ENCODE peak calls at places on chromosome 4, in six cellular contexts. M is PC-3, K is H9, N is Panc1, Z is pancreas, Q is IMR-90. T is an unnamed sample.

GRCh38 chr4:169791527-169792156 is 33.9 kb upstream of the HPF1 start:
- DNase-seq in M (peak), K (peak), N (peak), Z (peak), Q (peak), T (peak)

GRCh38 chr4:10006236-10006603 is 15.1 kb downstream of the SLC2A9 start:
- DNase-seq in M (peak), K (no peak), N (peak), Z (no peak), Q (no peak), T (no peak)

GRCh38 chr4:57182132-57182874 is 72.1 kb upstream of the IGFBP7 start:
- DNase-seq in M (no peak), K (no peak), N (no peak), Z (peak), Q (no peak), T (no peak)

GRCh38 chr4:109730294-109731051 is 603 bp upstream of the PLA2G12A start:
- DNase-seq in M (peak), K (no peak), N (peak), Z (peak), Q (peak), T (peak)

GRCh38 chr4:40626183-40626990 is 3.3 kb downstream of the RBM47 start:
- DNase-seq in M (peak), K (no peak), N (no peak), Z (no peak), Q (peak), T (no peak)

GRCh38 chr4:69907151-69907550 is 23.7 kb upstream of the CSN1S1 start:
- DNase-seq in M (no peak), K (no peak), N (no peak), Z (no peak), Q (peak), T (no peak)

GRCh38 chr4:139210486-139210885 is 33.5 kb upstream of the ELF2 start:
- DNase-seq in M (no peak), K (no peak), N (no peak), Z (no peak), Q (no peak), T (no peak)

GRCh38 chr4:11214281-11214680 is 214.4 kb downstream of the HS3ST1 start:
- DNase-seq in M (no peak), K (no peak), N (no peak), Z (no peak), Q (no peak), T (no peak)

GRCh38 chr4:122703868-122704267 is 28.6 kb upstream of the BBS12 start:
- DNase-seq in M (no peak), K (no peak), N (no peak), Z (no peak), Q (no peak), T (no peak)

GRCh38 chr4:116849620-116850019 is 235.8 kb downstream of the TRAM1L1 start:
- DNase-seq in M (no peak), K (no peak), N (no peak), Z (no peak), Q (no peak), T (no peak)

GRCh38 chr4:122826000-122826595 is 533 bp upstream of the FGF2 start:
- DNase-seq in M (no peak), K (no peak), N (no peak), Z (no peak), Q (peak), T (no peak)

GRCh38 chr4:136650541-136651277 is 881.6 kb downstream of the PCDH18 start:
- DNase-seq in M (peak), K (no peak), N (no peak), Z (peak), Q (peak), T (no peak)

GRCh38 chr4:77734928-77735327 is 84.2 kb downstream of the CNOT6L start:
- DNase-seq in M (no peak), K (no peak), N (peak), Z (no peak), Q (peak), T (peak)

GRCh38 chr4:167380964-167381363 is 146.7 kb upstream of the SPOCK3 start:
- DNase-seq in M (no peak), K (no peak), N (no peak), Z (no peak), Q (no peak), T (no peak)

GRCh38 chr4:93827272-93827947 is 1.1 kb upstream of the ATOH1 start:
- DNase-seq in M (no peak), K (peak), N (no peak), Z (no peak), Q (no peak), T (peak)

GRCh38 chr4:44738615-44739014 is 12.3 kb upstream of the GNPDA2 start:
- DNase-seq in M (no peak), K (no peak), N (no peak), Z (no peak), Q (no peak), T (peak)

GRCh38 chr4:38177792-38178665 is 217.8 kb downstream of the PTTG2 start:
- DNase-seq in M (no peak), K (no peak), N (no peak), Z (peak), Q (no peak), T (no peak)

GRCh38 chr4:2587215-2587823 is 50.9 kb downstream of the FAM193A start:
- DNase-seq in M (no peak), K (no peak), N (no peak), Z (no peak), Q (peak), T (no peak)

GRCh38 chr4:109111031-109111430 is 191.4 kb downstream of the COL25A1 start:
- DNase-seq in M (no peak), K (no peak), N (no peak), Z (no peak), Q (no peak), T (no peak)

DNA sequence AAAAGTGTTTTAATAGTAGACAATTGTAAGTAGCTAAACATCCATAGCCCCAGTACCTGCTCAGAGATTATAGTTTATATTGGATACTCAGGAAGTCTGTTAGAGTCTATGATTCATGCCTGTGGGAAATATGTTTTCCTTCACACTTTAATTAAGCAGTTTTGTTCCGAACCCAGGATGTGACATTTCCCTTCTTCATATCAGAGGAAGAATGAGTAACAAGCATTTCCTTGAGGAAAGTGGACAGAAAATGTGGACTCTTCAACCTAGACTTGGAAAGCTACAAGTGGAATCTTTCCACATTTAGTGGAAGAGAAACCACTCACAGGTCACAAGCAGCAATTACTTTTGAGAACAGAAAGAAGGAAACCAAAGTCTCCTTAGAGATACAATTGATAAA is 419.4 kb downstream of the C4orf33 start:
- DNase-seq in M (no peak), K (no peak), N (no peak), Z (no peak), Q (no peak), T (no peak)
- H3K27ac ChIP-seq in M (no peak), K (no peak), N (no peak), Z (no peak), Q (no peak), T (no peak)

DNA sequence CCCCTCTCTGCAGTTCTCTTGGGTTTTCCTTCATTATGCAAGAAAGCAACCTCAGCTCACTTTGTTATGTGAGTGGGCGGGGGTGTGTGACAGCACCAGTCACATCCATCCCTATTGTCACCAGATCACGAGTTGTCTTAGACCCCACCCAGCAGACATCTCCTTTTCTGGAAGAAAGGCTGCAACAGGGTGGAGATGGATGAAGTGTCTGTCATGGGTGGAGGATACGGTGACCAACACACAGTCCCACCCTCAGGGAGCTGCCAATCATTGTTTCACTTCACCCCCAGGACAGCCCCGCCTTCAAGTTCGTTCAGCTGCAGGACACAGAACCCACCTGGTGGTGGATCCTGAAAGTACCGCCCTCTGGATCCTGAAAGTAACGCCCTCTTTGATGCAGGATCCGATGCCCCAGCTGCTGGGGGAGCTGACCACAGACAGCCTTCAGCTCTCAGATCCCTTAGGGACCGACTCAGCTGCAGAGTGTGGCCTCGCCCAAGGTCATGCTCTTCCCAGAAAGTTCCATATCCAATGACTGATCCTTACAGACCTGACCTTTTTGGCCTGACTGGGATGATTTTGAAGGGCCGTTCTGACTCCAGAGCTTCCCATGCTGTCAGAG is 79.7 kb downstream of the SMIM20 start:
- DNase-seq in M (peak), K (peak), N (no peak), Z (peak), Q (no peak), T (no peak)
- TF ChIP-seq CTCF in M (peak), K (peak), N (peak), Z (no peak), Q (peak), T (peak)

DNA sequence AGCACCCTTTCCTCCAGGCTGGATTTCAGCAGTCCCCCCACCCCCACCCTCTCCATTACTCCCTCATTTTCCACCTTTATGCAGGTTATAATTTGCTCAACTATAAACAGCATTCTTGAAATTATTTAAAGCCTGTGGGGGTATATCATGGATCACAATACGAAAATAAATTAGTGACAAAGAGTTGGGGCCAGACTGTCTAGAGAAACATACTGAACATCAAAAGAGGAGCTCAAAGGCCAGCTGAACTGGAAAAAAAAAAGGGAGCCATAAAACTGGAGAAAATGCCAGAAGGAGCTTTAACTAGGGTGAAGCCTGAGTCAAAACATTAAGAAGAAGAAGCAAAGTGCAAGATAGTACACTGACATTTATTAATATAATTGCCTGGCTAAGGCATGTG is 137.8 kb downstream of the ANTXR2 start:
- DNase-seq in M (no peak), K (no peak), N (no peak), Z (no peak), Q (no peak), T (no peak)
- H3K27ac ChIP-seq in M (no peak), K (no peak), N (no peak), Z (no peak), Q (no peak), T (no peak)

DNA sequence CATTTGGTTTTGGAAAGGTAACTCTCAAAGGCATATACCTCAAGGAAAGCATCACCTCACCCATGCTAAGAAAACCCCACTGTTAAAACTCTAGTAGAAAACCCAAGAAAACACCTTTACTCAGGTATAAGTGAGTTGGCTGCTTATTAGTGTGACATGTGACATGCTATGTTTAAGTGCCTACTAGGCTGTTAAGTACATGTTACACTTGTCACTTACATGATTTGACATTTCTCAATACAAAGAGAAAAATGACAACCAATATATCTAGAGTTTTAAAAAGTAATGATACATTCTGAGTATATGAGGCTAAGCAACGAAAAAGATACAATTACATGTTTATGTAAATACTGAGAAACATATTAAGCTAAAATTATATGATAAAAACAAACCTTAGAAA is 1548.3 kb upstream of the TENM3 start:
- DNase-seq in M (no peak), K (no peak), N (no peak), Z (no peak), Q (no peak), T (no peak)
- TF ChIP-seq CTCF in M (no peak), K (no peak), N (no peak), Z (no peak), Q (no peak), T (no peak)

GRCh38 chr4:141524116-141524515 is 112.3 kb upstream of the IL15 start:
- DNase-seq in M (peak), K (no peak), N (no peak), Z (no peak), Q (peak), T (peak)
- H3K27ac ChIP-seq in M (no peak), K (no peak), N (no peak), Z (no peak), Q (no peak), T (no peak)

GRCh38 chr4:71941001-71941400 is 90.8 kb upstream of the NPFFR2 start:
- DNase-seq in M (peak), K (peak), N (no peak), Z (no peak), Q (peak), T (peak)
- TF ChIP-seq CTCF in M (peak), K (peak), N (peak), Z (no peak), Q (peak), T (peak)

GRCh38 chr4:915595-915994 is 16.5 kb downstream of the GAK start:
- DNase-seq in M (no peak), K (no peak), N (no peak), Z (no peak), Q (peak), T (peak)
- H3K27ac ChIP-seq in M (no peak), K (no peak), N (no peak), Z (no peak), Q (no peak), T (no peak)

GRCh38 chr4:149555146-149555545 is 260.5 kb downstream of the IQCM start:
- DNase-seq in M (no peak), K (no peak), N (no peak), Z (no peak), Q (no peak), T (no peak)

GRCh38 chr4:149552601-149553000 is 263.0 kb downstream of the IQCM start:
- DNase-seq in M (no peak), K (no peak), N (no peak), Z (no peak), Q (no peak), T (no peak)

GRCh38 chr4:149553959-149554520 is 261.6 kb downstream of the IQCM start:
- DNase-seq in M (no peak), K (no peak), N (no peak), Z (no peak), Q (no peak), T (no peak)

GRCh38 chr4:149549911-149550310 is 265.7 kb downstream of the IQCM start:
- DNase-seq in M (peak), K (peak), N (no peak), Z (no peak), Q (no peak), T (peak)
- TF ChIP-seq CTCF in M (peak), K (peak), N (no peak), Z (no peak), Q (no peak), T (no peak)

GRCh38 chr4:15378055-15378454 is 49.8 kb upstream of the C1QTNF7 start:
- DNase-seq in M (no peak), K (no peak), N (no peak), Z (no peak), Q (peak), T (peak)
- H3K27ac ChIP-seq in M (no peak), K (no peak), N (no peak), Z (no peak), Q (no peak), T (no peak)

T was measured in cardiac muscle cell.